ENCODE peak calls at places on chromosome 15, in seven cellular contexts. R is left ventricle myocardium superior; D is nucleus accumbens; S is cortex of kidney; K is GM04504; B is A549; U is CD8-positive, alpha-beta T cell. V is an unnamed sample.

GRCh38 chr15:98884894-98885293 is 122.7 kb downstream of the PGPEP1L start:
- DNase-seq in R (peak), D (no peak), S (no peak), K (no peak), B (no peak), U (no peak), V (peak)

GRCh38 chr15:34855893-34856292 is 60.5 kb upstream of the ACTC1 start:
- DNase-seq in R (no peak), D (peak), S (no peak), K (no peak), B (no peak), U (no peak), V (no peak)

GRCh38 chr15:63124506-63124905 is 2.8 kb downstream of the LACTB start:
- DNase-seq in R (no peak), D (no peak), S (no peak), K (no peak), B (no peak), U (no peak), V (no peak)

GRCh38 chr15:82552861-82553260 is 12.6 kb upstream of the RPS17 start:
- DNase-seq in R (no peak), D (no peak), S (no peak), K (no peak), B (no peak), U (no peak), V (no peak)

GRCh38 chr15:93231261-93231939 is 142.4 kb upstream of the RGMA start:
- DNase-seq in R (no peak), D (no peak), S (no peak), K (no peak), B (no peak), U (no peak), V (no peak)

GRCh38 chr15:99014803-99015676 is 7.4 kb upstream of the PGPEP1L start:
- DNase-seq in R (peak), D (no peak), S (no peak), K (no peak), B (peak), U (no peak), V (peak)

GRCh38 chr15:47184405-47185221 is 532.7 kb upstream of the SEMA6D start:
- DNase-seq in R (peak), D (peak), S (no peak), K (no peak), B (no peak), U (no peak), V (peak)

GRCh38 chr15:92797168-92798052 is 102.7 kb upstream of the CHD2 start:
- DNase-seq in R (no peak), D (no peak), S (no peak), K (peak), B (peak), U (peak), V (no peak)

GRCh38 chr15:96331942-96332853 is 1.7 kb downstream of the NR2F2 start:
- DNase-seq in R (peak), D (no peak), S (no peak), K (no peak), B (no peak), U (no peak), V (peak)

GRCh38 chr15:49372366-49372765 is 50.7 kb upstream of the FGF7 start:
- DNase-seq in R (no peak), D (no peak), S (no peak), K (no peak), B (no peak), U (no peak), V (no peak)

GRCh38 chr15:51475736-51476135 is 134.3 kb downstream of the GLDN start:
- DNase-seq in R (no peak), D (no peak), S (no peak), K (no peak), B (no peak), U (no peak), V (no peak)

GRCh38 chr15:71538181-71538580 is 272.2 kb upstream of the NR2E3 start:
- DNase-seq in R (no peak), D (no peak), S (no peak), K (no peak), B (no peak), U (no peak), V (no peak)